ENCODE peak calls at places on chromosomes 16 and 17, in eight cellular contexts. U, Q, I, S, O, B, K and A are unnamed samples.

GRCh38 chr16:1496464-1496863 is 3.3 kb downstream of the TELO2 start:
- DNase-seq in I (no peak), O (no peak), B (no peak), Q (no peak), S (no peak), K (no peak), U (no peak), A (no peak)

GRCh38 chr17:43524945-43525575 is 21.1 kb downstream of the ETV4 start:
- DNase-seq in U (no peak), I (no peak), Q (no peak), K (no peak), S (no peak), B (no peak), O (no peak), A (no peak)

GRCh38 chr17:75914643-75915265 is 10.1 kb upstream of the MRPL38 start:
- DNase-seq in O (no peak), B (no peak), Q (no peak), S (no peak), K (no peak), I (no peak), U (no peak), A (no peak)

GRCh38 chr17:19987897-19988296 is 10.3 kb upstream of the AKAP10 start:
- DNase-seq in U (no peak), K (no peak), O (no peak), I (no peak), S (no peak), Q (no peak), B (no peak), A (no peak)

GRCh38 chr16:19907161-19907992 is 22.7 kb upstream of the GPRC5B start:
- DNase-seq in U (peak), B (peak), I (peak), K (peak), O (peak), Q (peak), S (peak), A (peak)

GRCh38 chr17:55377885-55378284 is 43.8 kb downstream of the MMD start:
- DNase-seq in I (no peak), K (no peak), Q (no peak), U (no peak), B (no peak), O (no peak), S (no peak), A (no peak)

GRCh38 chr17:60231234-60231633 is 81.5 kb downstream of the CA4 start:
- DNase-seq in O (no peak), B (peak), I (peak), U (no peak), Q (no peak), S (peak), K (no peak), A (peak)

GRCh38 chr17:61540870-61541269 is 50.1 kb downstream of the NACA2 start:
- DNase-seq in U (no peak), B (no peak), I (no peak), K (no peak), S (no peak), O (no peak), Q (no peak), A (no peak)

GRCh38 chr17:50097455-50097854 is 2.3 kb downstream of the PDK2 start:
- DNase-seq in K (no peak), O (no peak), U (no peak), Q (no peak), B (no peak), S (no peak), I (no peak), A (no peak)

GRCh38 chr16:86809458-86809955 is 231.2 kb downstream of the FOXL1 start:
- DNase-seq in I (peak), B (peak), U (no peak), S (no peak), O (no peak), Q (peak), K (no peak), A (peak)

GRCh38 chr17:40541060-40541872 is 24.0 kb downstream of the CCR7 start:
- DNase-seq in B (no peak), Q (no peak), S (no peak), U (no peak), O (no peak), I (no peak), K (no peak), A (no peak)

GRCh38 chr17:60641810-60642220 is 35.8 kb upstream of the BCAS3 start:
- DNase-seq in K (peak), B (peak), O (no peak), S (peak), U (peak), Q (peak), I (peak), A (peak)

GRCh38 chr16:5979905-5980550 is 882.4 kb upstream of the EEF2KMT start:
- DNase-seq in U (peak), B (no peak), S (no peak), Q (no peak), I (no peak), O (no peak), K (no peak), A (no peak)

GRCh38 chr17:59680314-59680713 is 26.9 kb downstream of the PTRH2 start:
- DNase-seq in Q (no peak), O (no peak), K (no peak), S (no peak), I (no peak), B (no peak), U (no peak), A (no peak)

GRCh38 chr17:76867578-76868175 is 527 bp upstream of the MGAT5B start:
- DNase-seq in I (peak), S (no peak), Q (no peak), O (no peak), U (no peak), K (peak), B (peak), A (peak)

GRCh38 chr17:17902877-17903276 is 66.1 kb upstream of the SREBF1 start:
- DNase-seq in Q (no peak), I (no peak), B (no peak), S (no peak), U (no peak), O (no peak), K (no peak), A (no peak)

GRCh38 chr16:76428858-76429257 is 151.7 kb downstream of the CNTNAP4 start:
- DNase-seq in I (peak), Q (peak), O (no peak), B (no peak), S (no peak), K (no peak), U (peak), A (no peak)

GRCh38 chr16:7177875-7178274 is 154.8 kb upstream of the RBFOX1 start:
- DNase-seq in B (no peak), Q (no peak), K (no peak), O (no peak), I (no peak), U (no peak), S (no peak), A (no peak)

GRCh38 chr17:34827008-34827407 is 134.3 kb downstream of the CCT6B start:
- DNase-seq in O (no peak), B (no peak), S (no peak), I (no peak), U (peak), Q (peak), K (no peak), A (no peak)

GRCh38 chr16:67481561-67482259 is 753 bp upstream of the ATP6V0D1 start:
- DNase-seq in K (peak), Q (peak), U (peak), S (no peak), I (no peak), B (no peak), O (peak), A (no peak)

GRCh38 chr17:41338961-41339485 is 11.6 kb downstream of the KRT33A start:
- DNase-seq in I (peak), B (peak), K (no peak), U (no peak), S (no peak), O (no peak), Q (no peak), A (peak)

GRCh38 chr17:50783193-50783660 is 15.9 kb upstream of the ANKRD40CL start:
- DNase-seq in K (peak), B (peak), O (peak), S (peak), U (peak), I (peak), Q (peak), A (peak)

GRCh38 chr16:73605309-73605708 is 557.4 kb upstream of the ZFHX3 start:
- DNase-seq in Q (no peak), U (no peak), B (no peak), S (no peak), O (no peak), K (no peak), I (no peak), A (no peak)

GRCh38 chr17:50542795-50543774 is 3.9 kb upstream of the SPATA20 start:
- DNase-seq in S (no peak), K (no peak), I (no peak), Q (peak), U (peak), O (no peak), B (no peak), A (no peak)

GRCh38 chr16:3304370-3304769 is 860 bp downstream of the TIGD7 start:
- DNase-seq in B (peak), S (no peak), K (no peak), U (no peak), Q (no peak), O (no peak), I (no peak), A (no peak)

GRCh38 chr17:42361781-42362186 is 26.5 kb downstream of the STAT3 start:
- DNase-seq in U (peak), Q (no peak), S (no peak), K (no peak), I (no peak), B (no peak), O (no peak), A (no peak)

GRCh38 chr17:68771867-68772515 is 170.8 kb upstream of the FAM20A start:
- DNase-seq in K (peak), Q (peak), U (no peak), I (peak), B (peak), O (no peak), S (peak), A (peak)

GRCh38 chr17:58232707-58233156 is 5.7 kb upstream of the LPO start:
- DNase-seq in U (no peak), O (no peak), B (peak), I (peak), K (peak), Q (no peak), S (peak), A (no peak)

GRCh38 chr17:63919311-63919723 is 678 bp upstream of the GH1 start:
- DNase-seq in K (peak), S (peak), I (peak), Q (peak), O (no peak), B (peak), U (peak), A (peak)

GRCh38 chr16:14131774-14132695 is 60.9 kb downstream of the MRTFB start:
- DNase-seq in Q (no peak), O (no peak), B (no peak), S (no peak), K (no peak), I (no peak), U (no peak), A (no peak)

GRCh38 chr17:11935734-11936406 is 61.4 kb downstream of the ZNF18 start:
- DNase-seq in K (peak), I (peak), B (peak), S (no peak), Q (peak), U (peak), O (peak), A (peak)

GRCh38 chr17:44363613-44364159 is at the start of gene FAM171A2:
- DNase-seq in U (peak), K (no peak), Q (peak), S (peak), B (peak), I (peak), O (peak), A (peak)

GRCh38 chr17:65389426-65389825 is 172.0 kb downstream of the AXIN2 start:
- DNase-seq in S (no peak), Q (no peak), I (no peak), U (no peak), K (no peak), B (peak), O (no peak), A (no peak)

GRCh38 chr17:32625971-32626370 is 139.2 kb downstream of the CDK5R1 start:
- DNase-seq in K (peak), S (no peak), O (no peak), I (no peak), B (no peak), Q (no peak), U (no peak), A (no peak)

GRCh38 chr17:17613708-17614114 is 22.2 kb upstream of the PEMT start:
- DNase-seq in O (no peak), Q (peak), B (peak), U (peak), S (peak), I (peak), K (peak), A (peak)

GRCh38 chr16:78099372-78100161 is at the start of gene WWOX:
- DNase-seq in I (peak), U (peak), S (peak), O (peak), B (peak), Q (peak), K (peak), A (peak)
- TF ChIP-seq CTCF in I (peak), U (peak), S (peak), O (peak), B (peak), Q (peak), K (peak), A (peak)

GRCh38 chr16:55294129-55294528 is 29.9 kb upstream of the IRX6 start:
- DNase-seq in Q (no peak), U (no peak), B (no peak), I (no peak), K (no peak), O (no peak), S (no peak), A (peak)
- TF ChIP-seq CTCF in Q (peak), U (no peak), B (no peak), I (peak), K (no peak), O (no peak), S (no peak), A (no peak)

GRCh38 chr16:48526058-48526957 is 83.7 kb downstream of the N4BP1 start:
- DNase-seq in K (no peak), S (peak), U (peak), Q (peak), O (no peak), I (peak), B (no peak), A (peak)
- TF ChIP-seq CTCF in K (no peak), S (peak), U (peak), Q (peak), O (no peak), I (peak), B (peak), A (no peak)

GRCh38 chr16:85329999-85330693 is 217.9 kb upstream of the CIBAR2 start:
- DNase-seq in I (no peak), U (no peak), K (no peak), Q (no peak), O (no peak), B (no peak), S (no peak), A (no peak)
- TF ChIP-seq CTCF in I (no peak), U (no peak), K (no peak), Q (no peak), O (no peak), B (no peak), S (no peak), A (no peak)

GRCh38 chr17:16358394-16358793 is 5.1 kb upstream of the CENPV start:
- DNase-seq in O (no peak), Q (no peak), K (no peak), S (no peak), I (no peak), B (no peak), U (no peak), A (no peak)

GRCh38 chr17:16361874-16362273 is 8.6 kb upstream of the CENPV start:
- DNase-seq in B (no peak), Q (no peak), I (no peak), K (no peak), O (no peak), S (no peak), U (no peak), A (no peak)

GRCh38 chr17:16363749-16364536 is 10.7 kb upstream of the CENPV start:
- DNase-seq in Q (peak), K (peak), I (peak), O (peak), S (peak), U (peak), B (peak), A (peak)
- TF ChIP-seq CTCF in Q (peak), K (peak), I (peak), O (peak), S (peak), U (peak), B (peak), A (peak)